ENCODE peak calls at places on chromosomes 13 and 19, in six cellular contexts. X, U, M, Q, Z and E are unnamed samples.
A peak's percentile ranks its signal among the peaks of the same experiment; 100 is the strongest.

GRCh38 chr19:2050991-2051770 is at the start of gene MKNK2:
- DNase-seq in U (no peak), Z (peak; percentile 93), M (peak; percentile 72), Q (peak; percentile 89), X (no peak), E (peak; percentile 99)

GRCh38 chr19:980133-980998 is 3.8 kb upstream of the WDR18 start:
- DNase-seq in X (no peak), Z (peak; percentile 40), Q (peak; percentile 64), M (no peak), U (no peak), E (no peak)

GRCh38 chr13:22278336-22278929 is 607.6 kb downstream of the FGF9 start:
- DNase-seq in M (peak; percentile 1), Q (peak; percentile 0), X (no peak), U (peak; percentile 27), Z (peak; percentile 69), E (no peak)

GRCh38 chr19:16836906-16837362 is 7.7 kb downstream of the SIN3B start:
- DNase-seq in M (no peak), Q (peak; percentile 14), U (no peak), Z (no peak), X (no peak), E (no peak)

GRCh38 chr19:31656507-31656906 is 307.3 kb upstream of the TSHZ3 start:
- DNase-seq in X (no peak), Q (no peak), U (no peak), M (no peak), Z (no peak), E (no peak)

GRCh38 chr19:12623361-12624031 is 12.8 kb downstream of the ZNF791 start:
- DNase-seq in X (no peak), Q (peak; percentile 18), U (no peak), Z (no peak), M (no peak), E (no peak)

GRCh38 chr19:47417107-47417745 is 2.1 kb downstream of the MEIS3 start:
- DNase-seq in X (no peak), Q (no peak), M (no peak), U (no peak), Z (no peak), E (no peak)

GRCh38 chr13:22837980-22838615 is 342.7 kb upstream of the SGCG start:
- DNase-seq in M (no peak), Z (no peak), Q (no peak), U (no peak), X (no peak), E (no peak)

GRCh38 chr19:18999896-19000620 is 33.3 kb downstream of the SUGP2 start:
- DNase-seq in Q (peak; percentile 48), Z (no peak), U (no peak), M (no peak), X (no peak), E (no peak)

GRCh38 chr13:105167385-105167784 is 1368.1 kb downstream of the EFNB2 start:
- DNase-seq in Z (no peak), X (no peak), M (no peak), Q (no peak), U (no peak), E (no peak)

GRCh38 chr13:90105276-90105675 is 1242.2 kb upstream of the MIR17HG start:
- DNase-seq in Z (no peak), X (no peak), Q (peak; percentile 44), U (no peak), M (peak; percentile 57), E (no peak)

GRCh38 chr13:100089633-100090032 is 740 bp downstream of the PCCA start:
- DNase-seq in M (no peak), Q (peak; percentile 34), Z (no peak), U (no peak), X (no peak), E (no peak)

GRCh38 chr13:66171821-66172220 is 1058.3 kb downstream of the PCDH9 start:
- DNase-seq in X (no peak), M (no peak), U (no peak), Z (no peak), Q (no peak), E (no peak)